ENCODE peak calls at places on chromosome 10, in eight cellular contexts. I, E, X, Q, Y, J, S and R are unnamed samples.

GRCh38 chr10:73110345-73110849 is at the start of gene NUDT13:
- DNase-seq in Q (peak; percentile 30), J (peak; percentile 73), I (peak; percentile 86), S (peak; percentile 81), X (peak; percentile 83), E (peak; percentile 91), Y (peak; percentile 63), R (peak; percentile 71)

GRCh38 chr10:121002586-121003205 is 151.5 kb downstream of the WDR11 start:
- DNase-seq in E (no peak), J (no peak), S (no peak), Y (peak; percentile 87), I (no peak), Q (no peak), X (no peak), R (no peak)

GRCh38 chr10:35564276-35564982 is 40.7 kb upstream of the GJD4 start:
- DNase-seq in Q (no peak), E (no peak), S (peak; percentile 38), X (no peak), Y (no peak), J (no peak), I (no peak), R (no peak)

GRCh38 chr10:51156913-51157312 is 82.6 kb downstream of the PRKG1 start:
- DNase-seq in I (no peak), X (no peak), E (no peak), J (no peak), S (peak; percentile 74), Q (no peak), Y (no peak), R (no peak)

GRCh38 chr10:101008823-101009423 is 9.3 kb downstream of the LZTS2 start:
- DNase-seq in Q (no peak), X (no peak), S (no peak), Y (no peak), I (peak; percentile 0), E (no peak), J (no peak), R (peak; percentile 80)

GRCh38 chr10:116710021-116710420 is 32.3 kb downstream of the HSPA12A start:
- DNase-seq in J (no peak), S (no peak), I (no peak), X (no peak), E (no peak), Q (no peak), Y (no peak), R (no peak)

GRCh38 chr10:78455873-78456272 is 422.2 kb downstream of the RPS24 start:
- DNase-seq in S (no peak), I (no peak), Q (no peak), E (no peak), Y (no peak), J (no peak), X (no peak), R (no peak)

GRCh38 chr10:30980951-30981616 is 50.6 kb downstream of the ZNF438 start:
- DNase-seq in Y (no peak), I (no peak), J (no peak), E (no peak), Q (no peak), S (peak; percentile 83), X (no peak), R (no peak)

GRCh38 chr10:22986771-22987542 is 59.1 kb downstream of the ARMC3 start:
- DNase-seq in X (peak; percentile 24), J (no peak), I (peak; percentile 32), S (peak; percentile 73), Y (peak; percentile 9), Q (no peak), E (peak; percentile 47), R (no peak)

GRCh38 chr10:86747796-86748581 is 8.4 kb upstream of the BMPR1A start:
- DNase-seq in S (peak; percentile 58), E (no peak), I (no peak), Q (no peak), X (no peak), Y (no peak), J (no peak), R (no peak)

GRCh38 chr10:15857001-15857608 is 3.2 kb downstream of the MINDY3 start:
- DNase-seq in E (no peak), Q (no peak), J (no peak), S (no peak), I (no peak), X (no peak), Y (no peak), R (no peak)

GRCh38 chr10:28332699-28333098 is 29.8 kb upstream of the MPP7 start:
- DNase-seq in Q (no peak), Y (no peak), I (no peak), X (no peak), S (no peak), J (no peak), E (no peak), R (no peak)

GRCh38 chr10:123526356-123527079 is 139.6 kb upstream of the GPR26 start:
- DNase-seq in Q (no peak), J (no peak), E (no peak), Y (no peak), I (no peak), S (no peak), X (no peak), R (no peak)

GRCh38 chr10:82867056-82867455 is 992.1 kb downstream of the NRG3 start:
- DNase-seq in I (no peak), E (no peak), S (no peak), X (peak; percentile 2), J (no peak), Q (no peak), Y (no peak), R (no peak)

GRCh38 chr10:101580486-101581399 is 7.3 kb downstream of the POLL start:
- DNase-seq in S (no peak), X (no peak), E (no peak), I (peak; percentile 61), Q (no peak), J (no peak), Y (no peak), R (no peak)

GRCh38 chr10:102704915-102705314 is 9.3 kb downstream of the ARL3 start:
- DNase-seq in X (no peak), J (no peak), Y (no peak), Q (no peak), S (peak; percentile 36), I (no peak), E (no peak), R (no peak)

GRCh38 chr10:97366572-97366971 is 32.0 kb upstream of the FRAT2 start:
- DNase-seq in E (no peak), Y (no peak), Q (no peak), S (no peak), X (no peak), J (no peak), I (no peak), R (no peak)

GRCh38 chr10:127331696-127332095 is 135.3 kb upstream of the INSYN2A start:
- DNase-seq in Y (no peak), S (no peak), J (no peak), E (no peak), I (no peak), Q (no peak), X (no peak), R (no peak)

DNA sequence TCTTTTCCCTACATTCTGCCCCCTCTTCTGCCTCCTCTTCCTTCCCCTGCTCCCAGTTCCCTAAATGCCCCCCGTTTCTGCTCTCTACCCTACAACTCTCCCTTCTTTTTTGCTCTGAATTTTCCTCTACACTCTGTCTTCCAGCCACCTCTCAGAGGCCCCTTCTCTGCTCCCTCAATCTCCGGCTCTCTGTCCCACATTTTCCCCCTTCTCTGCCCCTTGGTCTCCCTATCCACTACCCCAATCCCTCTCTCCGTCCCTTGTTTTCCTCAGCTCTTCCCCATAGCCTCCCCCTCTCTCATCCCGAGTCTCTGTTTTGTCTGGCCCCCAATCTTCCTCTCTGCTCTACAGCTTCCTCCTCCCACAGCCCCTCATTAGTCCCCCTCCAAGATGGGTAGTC is 3.3 kb downstream of the ALOX5 start:
- DNase-seq in J (no peak), Y (no peak), I (no peak), E (no peak), Q (no peak), S (no peak), X (no peak), R (no peak)
- H3K27ac ChIP-seq in J (no peak overlapping the region), Y (no peak overlapping the region), I (no peak overlapping the region), E (no peak overlapping the region), Q (no peak overlapping the region), S (no peak overlapping the region), X (peak overlapping the region; percentile 18), R (no peak overlapping the region)

GRCh38 chr10:17351506-17351905 is 102.9 kb downstream of the ST8SIA6 start:
- DNase-seq in J (no peak), E (no peak), S (no peak), I (no peak), X (no peak), Y (no peak), Q (no peak), R (no peak)

GRCh38 chr10:17344206-17344605 is 110.2 kb downstream of the ST8SIA6 start:
- DNase-seq in J (no peak), S (no peak), E (no peak), I (no peak), X (no peak), Y (no peak), Q (no peak), R (no peak)

GRCh38 chr10:17349717-17350116 is 104.7 kb downstream of the ST8SIA6 start:
- DNase-seq in X (no peak), I (no peak), J (no peak), E (no peak), S (peak; percentile 3), Y (peak; percentile 20), Q (no peak), R (no peak)

GRCh38 chr10:17349009-17349349 is 105.4 kb downstream of the ST8SIA6 start:
- DNase-seq in E (no peak), J (no peak), Q (no peak), I (no peak), X (no peak), S (no peak), Y (no peak), R (no peak)

GRCh38 chr10:17348111-17349008 is 106.0 kb downstream of the ST8SIA6 start:
- DNase-seq in J (peak; percentile 83), Y (peak; percentile 96), I (no peak), X (no peak), E (peak; percentile 43), Q (no peak), S (peak; percentile 87), R (no peak)
- H3K27ac ChIP-seq in J (peak overlapping the region; percentile 77), Y (peak overlapping the region; percentile 88), I (no peak overlapping the region), X (no peak overlapping the region), E (no peak overlapping the region), Q (no peak overlapping the region), S (peak overlapping the region; percentile 55), R (no peak overlapping the region)

DNA sequence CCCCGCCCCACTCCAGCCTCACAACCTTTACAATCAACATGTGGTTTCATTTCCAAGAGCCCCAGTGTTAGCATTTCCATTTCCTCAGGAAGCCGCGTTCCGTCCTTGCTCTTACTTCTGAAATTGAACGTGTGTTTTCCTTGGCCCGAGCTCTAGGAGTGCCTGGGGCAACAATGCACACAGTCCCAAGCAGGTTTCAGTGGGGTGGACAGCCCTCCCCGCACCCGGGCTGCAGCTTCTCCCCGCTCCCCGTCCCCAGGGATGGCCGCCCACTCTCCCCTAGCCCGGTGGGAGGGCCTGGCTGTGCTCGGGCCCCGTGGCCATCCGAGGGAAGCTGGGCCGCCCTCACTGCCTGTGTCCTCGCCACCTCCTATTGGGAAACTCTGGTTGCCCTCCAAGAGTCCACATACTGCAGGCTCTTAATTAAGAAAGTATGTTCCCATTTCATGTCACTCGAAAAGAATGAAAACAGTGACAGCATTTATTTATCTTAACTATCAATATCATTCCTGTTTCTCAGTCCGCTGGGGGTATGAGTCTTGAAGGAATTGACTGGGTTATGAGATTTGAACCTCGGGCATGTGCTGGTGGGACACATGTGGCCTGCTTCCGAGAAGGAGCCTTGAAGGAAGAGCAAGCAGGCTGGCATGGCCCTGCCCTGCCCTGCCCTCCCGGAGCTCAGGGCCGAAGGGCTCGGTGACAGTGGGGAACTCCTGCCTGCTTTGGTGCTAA is 163.8 kb downstream of the GRK5 start:
- DNase-seq in I (no peak), S (peak; percentile 93), Y (no peak), X (no peak), Q (no peak), J (peak; percentile 62), E (no peak), R (no peak)
- H3K27ac ChIP-seq in I (no peak overlapping the region), S (peak overlapping the region; percentile 94), Y (no peak overlapping the region), X (peak overlapping the region; percentile 48), Q (no peak overlapping the region), J (peak overlapping the region; percentile 76), E (no peak overlapping the region), R (peak overlapping the region; percentile 14)

GRCh38 chr10:119675483-119676170 is 24.4 kb downstream of the BAG3 start:
- DNase-seq in I (no peak), X (no peak), Y (no peak), J (no peak), E (no peak), S (no peak), Q (no peak), R (no peak)
- H3K27ac ChIP-seq in I (no peak overlapping the region), X (no peak overlapping the region), Y (peak overlapping the region; percentile 71), J (no peak overlapping the region), E (no peak overlapping the region), S (no peak overlapping the region), Q (no peak overlapping the region), R (no peak overlapping the region)